ENCODE peak calls at places on chromosomes 5 and 9, in four cellular contexts. T is thyroid gland, W is cardiac muscle cell, O is lung. X is an unnamed sample.

GRCh38 chr5:81408496-81408895 is 14.6 kb upstream of the ACOT12 start:
- DNase-seq in T (no peak), W (peak), O (no peak), X (no peak)

GRCh38 chr5:52801329-52801728 is 13.6 kb downstream of the ITGA1 start:
- DNase-seq in T (no peak), W (no peak), O (no peak), X (no peak)

GRCh38 chr9:107712390-107712789 is 222.8 kb upstream of the KLF4 start:
- DNase-seq in T (no peak), W (peak), O (no peak), X (peak)

GRCh38 chr9:130041648-130042405 is 1.2 kb downstream of the FNBP1 start:
- DNase-seq in T (no peak), W (peak), O (no peak), X (peak)

GRCh38 chr5:42951169-42951846 is 88.8 kb downstream of the ANXA2R start:
- DNase-seq in T (peak), W (peak), O (no peak), X (no peak)

GRCh38 chr9:6938447-6938846 is 180.7 kb downstream of the KDM4C start:
- DNase-seq in T (no peak), W (peak), O (no peak), X (no peak)

GRCh38 chr5:32233220-32233695 is 59.1 kb upstream of the GOLPH3 start:
- DNase-seq in T (peak), W (peak), O (no peak), X (no peak)

GRCh38 chr9:96293481-96293880 is 8.5 kb downstream of the HSD17B3 start:
- DNase-seq in T (no peak), W (peak), O (no peak), X (no peak)

GRCh38 chr5:146047396-146047795 is 58.0 kb downstream of the PLAC8L1 start:
- DNase-seq in T (peak), W (no peak), O (no peak), X (no peak)

GRCh38 chr5:107365355-107366109 is 305.2 kb downstream of the EFNA5 start:
- DNase-seq in T (no peak), W (peak), O (no peak), X (no peak)

GRCh38 chr5:160133071-160133917 is 14.0 kb upstream of the PWWP2A start:
- DNase-seq in T (peak), W (peak), O (peak), X (no peak)

GRCh38 chr9:129774791-129775149 is 21.9 kb upstream of the PTGES start:
- DNase-seq in T (no peak), W (no peak), O (no peak), X (no peak)

GRCh38 chr9:121999556-121999955 is 93.6 kb downstream of the TTLL11 start:
- DNase-seq in T (no peak), W (no peak), O (no peak), X (no peak)

GRCh38 chr5:84085387-84086041 is 299.2 kb downstream of the EDIL3 start:
- DNase-seq in T (no peak), W (no peak), O (no peak), X (no peak)

GRCh38 chr5:172770374-172770674 is 671 bp downstream of the DUSP1 start:
- DNase-seq in T (no peak), W (no peak), O (no peak), X (no peak)

GRCh38 chr5:19044931-19045695 is 942.9 kb downstream of the CDH18 start:
- DNase-seq in T (no peak), W (no peak), O (no peak), X (no peak)

GRCh38 chr5:54109931-54110330 is 200.4 kb downstream of the ARL15 start:
- DNase-seq in T (no peak), W (peak), O (no peak), X (no peak)

GRCh38 chr5:16547200-16547842 is 69.5 kb downstream of the RETREG1 start:
- DNase-seq in T (no peak), W (peak), O (no peak), X (no peak)
- H3K27ac ChIP-seq in T (no peak), W (peak), O (no peak), X (no peak)

GRCh38 chr5:78530342-78531096 is 118.1 kb downstream of the LHFPL2 start:
- DNase-seq in T (no peak), W (peak), O (no peak), X (peak)

GRCh38 chr5:78536797-78537196 is 111.8 kb downstream of the LHFPL2 start:
- DNase-seq in T (no peak), W (no peak), O (no peak), X (no peak)

GRCh38 chr5:78537406-78537805 is 111.2 kb downstream of the LHFPL2 start:
- DNase-seq in T (no peak), W (no peak), O (no peak), X (no peak)

GRCh38 chr5:78534148-78535009 is 114.2 kb downstream of the LHFPL2 start:
- DNase-seq in T (no peak), W (peak), O (no peak), X (no peak)

GRCh38 chr5:78533356-78533755 is 115.2 kb downstream of the LHFPL2 start:
- DNase-seq in T (no peak), W (no peak), O (no peak), X (no peak)
- TF ChIP-seq CTCF in T (peak), W (peak), O (no peak), X (peak)

GRCh38 chr5:87151547-87151946 is 116.1 kb upstream of the RASA1 start:
- DNase-seq in T (no peak), W (peak), O (no peak), X (peak)
- H3K27ac ChIP-seq in T (no peak), W (no peak), O (no peak), X (no peak)

DNA sequence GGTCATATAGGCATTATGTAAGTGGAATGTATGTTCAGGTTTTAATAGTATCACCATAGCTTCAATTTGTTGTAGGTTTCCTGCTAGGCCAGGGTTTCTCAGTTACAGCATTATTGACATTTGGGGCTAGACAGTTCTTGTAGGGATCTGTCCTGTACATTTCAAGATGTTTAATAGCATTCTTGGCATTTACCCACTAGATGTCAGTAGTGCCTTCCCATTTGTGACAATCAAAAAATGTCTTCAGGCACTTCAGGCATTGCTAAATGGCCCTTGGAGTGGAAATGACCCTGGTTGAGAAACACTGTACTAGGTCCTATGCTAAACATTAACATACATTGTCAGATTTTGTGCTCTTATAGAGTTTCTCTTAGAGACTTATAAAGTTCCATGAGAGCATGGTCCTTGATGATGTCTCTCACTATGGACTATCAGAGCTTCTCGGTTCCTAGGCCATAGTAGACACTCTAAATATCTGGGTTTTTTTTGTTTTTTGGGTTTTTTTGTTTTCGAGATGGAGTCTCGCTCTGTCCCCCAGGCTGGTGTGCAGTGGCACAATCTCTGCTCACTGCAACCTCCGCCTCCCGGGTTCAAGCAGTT is 1.4 kb downstream of the KIF20A start:
- DNase-seq in T (no peak), W (peak), O (no peak), X (peak)
- TF ChIP-seq CTCF in T (no peak), W (peak), O (peak), X (peak)

GRCh38 chr5:143399616-143400540 is 3.6 kb downstream of the NR3C1 start:
- DNase-seq in T (no peak), W (no peak), O (no peak), X (no peak)

GRCh38 chr5:143402464-143403356 is 776 bp downstream of the NR3C1 start:
- DNase-seq in T (peak), W (peak), O (peak), X (peak)

GRCh38 chr5:143401846-143402463 is 1.5 kb downstream of the NR3C1 start:
- DNase-seq in T (no peak), W (no peak), O (no peak), X (peak)

GRCh38 chr5:143401253-143401845 is 2.1 kb downstream of the NR3C1 start:
- DNase-seq in T (no peak), W (no peak), O (no peak), X (no peak)

DNA sequence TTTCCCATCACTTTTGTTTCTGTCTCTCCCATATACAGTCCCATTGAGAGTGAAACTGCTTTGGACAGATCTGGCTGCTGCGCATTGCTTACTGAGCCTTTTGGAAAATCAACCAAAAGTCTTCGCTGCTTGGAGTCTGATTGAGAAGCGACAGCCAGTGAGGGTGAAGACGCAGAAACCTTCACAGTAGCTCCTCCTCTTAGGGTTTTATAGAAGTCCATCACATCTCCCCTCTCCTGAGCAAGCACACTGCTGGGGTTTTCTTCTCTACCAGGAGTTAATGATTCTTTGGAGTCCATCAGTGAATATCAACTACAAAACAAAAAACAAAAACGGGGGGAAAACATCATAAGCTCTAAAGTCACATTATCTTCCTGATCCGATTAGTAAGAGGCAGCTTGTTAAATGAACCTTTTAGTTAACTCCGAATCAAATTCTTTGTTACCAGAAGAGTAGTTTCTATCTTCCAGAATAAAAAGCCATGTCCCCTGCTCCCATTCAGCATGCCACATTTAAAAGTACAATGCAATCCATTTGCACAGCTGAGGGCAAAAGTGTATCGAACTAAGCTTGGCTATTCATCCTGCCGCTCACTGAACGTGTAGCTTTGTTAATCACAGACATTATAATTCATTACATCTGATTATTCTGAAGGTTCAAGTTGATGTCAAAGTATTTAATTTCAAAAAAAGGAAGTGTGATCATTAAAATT is 2.8 kb downstream of the NR3C1 start:
- DNase-seq in T (no peak), W (peak), O (no peak), X (no peak)
- H3K27ac ChIP-seq in T (peak), W (no peak), O (peak), X (peak)